ENCODE peak calls at places on chromosome 1, in five cellular contexts. One of them, this sample, is unnamed.

GRCh38 chr1:42931108-42931539 is 27.5 kb downstream of the SLC2A1 start:
- DNase-seq in psoas muscle: no peak
- DNase-seq in HCT116: no peak
- DNase-seq in heart left ventricle: no peak
- DNase-seq in cardiac muscle cell: peak; percentile 50
- DNase-seq in this sample: no peak

GRCh38 chr1:102550729-102551384 is 554.1 kb upstream of the OLFM3 start:
- DNase-seq in heart left ventricle: no peak
- DNase-seq in psoas muscle: peak; percentile 26
- DNase-seq in HCT116: peak; percentile 21
- DNase-seq in cardiac muscle cell: peak; percentile 7
- DNase-seq in this sample: no peak

GRCh38 chr1:81183157-81183952 is 617.4 kb upstream of the ADGRL2 start:
- DNase-seq in cardiac muscle cell: no peak
- DNase-seq in heart left ventricle: no peak
- DNase-seq in HCT116: no peak
- DNase-seq in psoas muscle: no peak
- DNase-seq in this sample: no peak

GRCh38 chr1:81584398-81584797 is 216.3 kb upstream of the ADGRL2 start:
- DNase-seq in heart left ventricle: no peak
- DNase-seq in cardiac muscle cell: no peak
- DNase-seq in HCT116: no peak
- DNase-seq in psoas muscle: no peak
- DNase-seq in this sample: no peak

GRCh38 chr1:212215910-212216309 is 69.3 kb upstream of the PPP2R5A start:
- DNase-seq in heart left ventricle: no peak
- DNase-seq in cardiac muscle cell: no peak
- DNase-seq in psoas muscle: no peak
- DNase-seq in HCT116: no peak
- DNase-seq in this sample: no peak

GRCh38 chr1:230700132-230700531 is 13.8 kb downstream of the AGT start:
- DNase-seq in cardiac muscle cell: no peak
- DNase-seq in psoas muscle: no peak
- DNase-seq in HCT116: no peak
- DNase-seq in heart left ventricle: no peak
- DNase-seq in this sample: no peak

GRCh38 chr1:206923961-206924548 is 2.3 kb upstream of the FCMR start:
- DNase-seq in psoas muscle: no peak
- DNase-seq in cardiac muscle cell: no peak
- DNase-seq in HCT116: no peak
- DNase-seq in heart left ventricle: no peak
- DNase-seq in this sample: no peak

GRCh38 chr1:15343099-15343498 is 66.6 kb upstream of the EFHD2 start:
- DNase-seq in psoas muscle: no peak
- DNase-seq in cardiac muscle cell: no peak
- DNase-seq in heart left ventricle: no peak
- DNase-seq in HCT116: no peak
- DNase-seq in this sample: no peak

GRCh38 chr1:2629627-2630497 is 3.0 kb downstream of the MMEL1 start:
- DNase-seq in psoas muscle: no peak
- DNase-seq in cardiac muscle cell: no peak
- DNase-seq in heart left ventricle: no peak
- DNase-seq in HCT116: no peak
- DNase-seq in this sample: no peak

GRCh38 chr1:119815361-119815760 is 4.1 kb upstream of the REG4 start:
- DNase-seq in cardiac muscle cell: no peak
- DNase-seq in HCT116: no peak
- DNase-seq in psoas muscle: no peak
- DNase-seq in heart left ventricle: no peak
- DNase-seq in this sample: no peak

GRCh38 chr1:33735624-33736023 is 128.3 kb upstream of the HMGB4 start:
- DNase-seq in heart left ventricle: no peak
- DNase-seq in psoas muscle: no peak
- DNase-seq in cardiac muscle cell: peak; percentile 18
- DNase-seq in HCT116: peak; percentile 1
- DNase-seq in this sample: no peak

GRCh38 chr1:41242645-41243171 is 602 bp upstream of the SCMH1 start:
- DNase-seq in heart left ventricle: no peak
- DNase-seq in cardiac muscle cell: peak; percentile 30
- DNase-seq in psoas muscle: no peak
- DNase-seq in HCT116: no peak
- DNase-seq in this sample: no peak

GRCh38 chr1:106022312-106022902 is 1034.1 kb upstream of the PRMT6 start:
- DNase-seq in heart left ventricle: no peak
- DNase-seq in HCT116: no peak
- DNase-seq in psoas muscle: no peak
- DNase-seq in cardiac muscle cell: peak; percentile 18
- DNase-seq in this sample: no peak
- TF ChIP-seq CTCF in heart left ventricle: peak; percentile 41
- TF ChIP-seq CTCF in HCT116: peak; percentile 40
- TF ChIP-seq CTCF in psoas muscle: no peak
- TF ChIP-seq CTCF in cardiac muscle cell: peak; percentile 39
- TF ChIP-seq CTCF in this sample: peak; percentile 14

DNA sequence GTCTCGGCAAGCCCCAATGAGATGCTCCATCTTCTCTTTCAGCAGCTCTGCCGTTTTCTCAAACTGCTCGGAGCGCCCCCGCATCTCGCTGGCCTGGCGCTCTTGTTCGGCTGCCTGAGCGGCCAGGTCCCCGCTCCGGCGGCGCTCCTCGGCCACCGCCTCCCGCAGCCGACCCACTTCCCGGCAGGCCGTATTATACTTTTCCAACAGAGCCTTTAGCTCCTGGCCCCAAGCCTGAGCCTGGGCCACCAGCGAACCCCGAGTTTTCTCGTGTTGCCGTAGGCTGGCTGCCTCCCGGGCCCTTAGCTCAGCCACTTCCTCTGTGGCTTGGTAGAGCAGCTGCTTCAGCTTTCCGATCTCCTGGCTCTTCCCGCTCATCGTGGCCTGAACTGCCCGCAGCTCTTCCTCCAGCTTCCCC is 13.1 kb upstream of the PIAS3 start:
- DNase-seq in psoas muscle: peak; percentile 70
- DNase-seq in heart left ventricle: peak; percentile 59
- DNase-seq in cardiac muscle cell: peak; percentile 13
- DNase-seq in HCT116: no peak
- DNase-seq in this sample: no peak
- H3K4me3 ChIP-seq in psoas muscle: peak overlapping the region; percentile 81
- H3K4me3 ChIP-seq in heart left ventricle: peak overlapping the region; percentile 64
- H3K4me3 ChIP-seq in cardiac muscle cell: no peak overlapping the region
- H3K4me3 ChIP-seq in HCT116: no peak overlapping the region
- H3K4me3 ChIP-seq in this sample: peak overlapping the region; percentile 37

DNA sequence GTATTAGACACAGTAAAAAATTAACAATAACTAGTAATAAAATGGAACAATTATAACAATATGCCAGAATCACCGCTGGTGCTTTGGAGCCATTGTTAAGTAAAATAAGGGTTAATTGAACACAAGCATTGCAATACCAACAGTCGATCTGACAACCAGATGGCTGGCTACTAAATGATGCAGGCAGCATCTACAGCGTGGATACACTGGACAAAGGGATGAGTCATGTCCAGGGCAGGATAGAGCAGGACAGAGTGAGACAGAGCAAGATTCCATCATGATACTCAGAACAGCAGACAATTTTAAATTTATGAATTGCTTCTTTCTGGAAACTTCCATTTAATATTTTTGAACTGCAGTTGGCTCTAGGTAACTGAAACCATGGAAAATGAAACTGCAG is 168.8 kb downstream of the RRAGC start:
- DNase-seq in psoas muscle: no peak
- DNase-seq in heart left ventricle: no peak
- DNase-seq in HCT116: no peak
- DNase-seq in cardiac muscle cell: no peak
- DNase-seq in this sample: no peak
- TF ChIP-seq CTCF in psoas muscle: no peak
- TF ChIP-seq CTCF in heart left ventricle: no peak
- TF ChIP-seq CTCF in HCT116: no peak
- TF ChIP-seq CTCF in cardiac muscle cell: no peak
- TF ChIP-seq CTCF in this sample: no peak

GRCh38 chr1:152110365-152110859 is 4.8 kb downstream of the TCHH start:
- DNase-seq in HCT116: no peak
- DNase-seq in cardiac muscle cell: no peak
- DNase-seq in heart left ventricle: peak; percentile 28
- DNase-seq in psoas muscle: peak; percentile 50
- DNase-seq in this sample: no peak
- H3K4me3 ChIP-seq in HCT116: peak overlapping the region; percentile 58
- H3K4me3 ChIP-seq in cardiac muscle cell: no peak overlapping the region
- H3K4me3 ChIP-seq in heart left ventricle: peak overlapping the region; percentile 56
- H3K4me3 ChIP-seq in psoas muscle: peak overlapping the region; percentile 56
- H3K4me3 ChIP-seq in this sample: peak overlapping the region; percentile 41

DNA sequence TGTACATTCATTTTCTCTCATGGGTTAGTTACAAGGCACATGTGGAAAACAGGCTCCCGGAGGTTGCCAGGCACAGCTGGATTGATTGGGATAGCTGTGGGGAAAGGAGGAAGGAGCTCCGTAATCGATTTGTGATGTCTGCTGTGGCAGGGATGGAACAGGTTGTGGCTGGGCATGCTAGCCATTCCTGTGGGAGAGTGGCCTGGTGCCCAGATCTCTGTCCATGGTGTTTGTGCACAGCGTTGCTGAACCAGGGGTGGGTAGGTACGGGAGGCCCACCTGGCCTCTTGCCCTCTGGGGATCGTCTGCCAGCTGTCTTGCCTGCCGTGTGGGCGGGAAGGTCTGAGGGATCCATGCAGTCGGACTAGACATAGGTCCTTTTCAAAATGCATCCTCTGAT is 302.8 kb upstream of the VAMP3 start:
- DNase-seq in HCT116: no peak
- DNase-seq in cardiac muscle cell: no peak
- DNase-seq in psoas muscle: no peak
- DNase-seq in heart left ventricle: no peak
- DNase-seq in this sample: no peak
- TF ChIP-seq CTCF in HCT116: no peak
- TF ChIP-seq CTCF in cardiac muscle cell: no peak
- TF ChIP-seq CTCF in psoas muscle: no peak
- TF ChIP-seq CTCF in heart left ventricle: no peak
- TF ChIP-seq CTCF in this sample: no peak

GRCh38 chr1:155740995-155741394 is 52.1 kb downstream of the DAP3 start:
- DNase-seq in HCT116: no peak
- DNase-seq in psoas muscle: no peak
- DNase-seq in heart left ventricle: no peak
- DNase-seq in cardiac muscle cell: no peak
- DNase-seq in this sample: no peak
- H3K4me3 ChIP-seq in HCT116: no peak overlapping the region
- H3K4me3 ChIP-seq in psoas muscle: no peak overlapping the region
- H3K4me3 ChIP-seq in heart left ventricle: no peak overlapping the region
- H3K4me3 ChIP-seq in cardiac muscle cell: no peak overlapping the region
- H3K4me3 ChIP-seq in this sample: no peak overlapping the region

GRCh38 chr1:205304695-205305070 is 16.9 kb downstream of the NUAK2 start:
- DNase-seq in heart left ventricle: no peak
- DNase-seq in HCT116: no peak
- DNase-seq in psoas muscle: no peak
- DNase-seq in cardiac muscle cell: no peak
- DNase-seq in this sample: no peak
- TF ChIP-seq CTCF in heart left ventricle: no peak
- TF ChIP-seq CTCF in HCT116: no peak
- TF ChIP-seq CTCF in psoas muscle: no peak
- TF ChIP-seq CTCF in cardiac muscle cell: no peak
- TF ChIP-seq CTCF in this sample: no peak